ENCODE peak calls at places on chromosomes 11 and 22, in nine cellular contexts. F, S, N, A, L, E, B, D and V are unnamed samples.
A peak's percentile ranks its signal among the peaks of the same experiment; 100 is the strongest.

GRCh38 chr22:24325105-24325757 is 54.6 kb downstream of the SPECC1L start:
- DNase-seq in D (no peak), E (no peak), L (no peak), A (no peak), N (peak; percentile 84), F (no peak), S (no peak), B (peak; percentile 16), V (no peak)

GRCh38 chr22:41367039-41367679 is 14.6 kb upstream of the TEF start:
- DNase-seq in A (no peak), S (peak; percentile 32), F (no peak), L (no peak), E (peak; percentile 99), B (peak; percentile 38), N (peak; percentile 85), D (no peak), V (peak; percentile 98)

GRCh38 chr11:71988050-71988449 is 10.7 kb upstream of the IL18BP start:
- DNase-seq in N (peak; percentile 37), L (no peak), B (no peak), S (no peak), E (no peak), F (no peak), D (no peak), A (no peak), V (no peak)

GRCh38 chr22:50225200-50225969 is 19.4 kb downstream of the TUBGCP6 start:
- DNase-seq in F (no peak), N (no peak), L (no peak), S (no peak), E (no peak), B (no peak), A (no peak), D (no peak), V (no peak)

GRCh38 chr11:78259777-78260470 is 71.2 kb downstream of the USP35 start:
- DNase-seq in F (no peak), N (no peak), E (no peak), B (no peak), S (no peak), D (no peak), L (no peak), A (no peak), V (no peak)

GRCh38 chr22:39135092-39135896 is 17.2 kb downstream of the CBX7 start:
- DNase-seq in A (no peak), S (peak; percentile 54), B (peak; percentile 68), F (no peak), N (no peak), E (peak; percentile 69), L (no peak), D (no peak), V (peak; percentile 80)

GRCh38 chr11:44684886-44685285 is 41.9 kb upstream of the TSPAN18 start:
- DNase-seq in F (no peak), D (no peak), E (no peak), B (no peak), A (no peak), N (no peak), S (no peak), L (no peak), V (no peak)

GRCh38 chr11:5690736-5691135 is 1.1 kb downstream of the TRIM22 start:
- DNase-seq in F (no peak), S (no peak), N (no peak), E (no peak), D (no peak), L (no peak), B (no peak), A (no peak), V (no peak)

GRCh38 chr22:49663823-49664222 is 163.8 kb downstream of the BRD1 start:
- DNase-seq in L (no peak), D (no peak), B (no peak), F (no peak), S (no peak), N (no peak), A (no peak), E (peak; percentile 67), V (no peak)

GRCh38 chr11:16737860-16738197 is 618 bp upstream of the C11orf58 start:
- DNase-seq in S (no peak), F (no peak), L (no peak), B (peak; percentile 15), A (no peak), D (no peak), N (no peak), E (no peak), V (no peak)

GRCh38 chr11:113114452-113115027 is 153.3 kb downstream of the NCAM1 start:
- DNase-seq in A (no peak), D (no peak), E (peak; percentile 77), F (no peak), N (no peak), L (no peak), S (no peak), B (no peak), V (peak; percentile 80)

GRCh38 chr22:40176921-40177737 is 596 bp upstream of the TNRC6B start:
- DNase-seq in A (peak; percentile 70), E (peak; percentile 76), D (peak; percentile 30), S (peak; percentile 89), L (peak; percentile 12), F (peak; percentile 56), B (no peak), N (no peak), V (no peak)

GRCh38 chr22:44337658-44338004 is 24.9 kb upstream of the SHISAL1 start:
- DNase-seq in E (peak; percentile 84), S (peak; percentile 33), D (no peak), N (no peak), L (no peak), A (no peak), F (no peak), B (peak; percentile 38), V (no peak)

GRCh38 chr11:79121351-79121750 is 319.5 kb downstream of the TENM4 start:
- DNase-seq in D (no peak), A (no peak), N (no peak), L (no peak), F (no peak), B (no peak), S (no peak), E (no peak), V (no peak)

GRCh38 chr11:66727282-66727882 is 1.6 kb downstream of the SPTBN2 start:
- DNase-seq in S (peak; percentile 46), N (no peak), E (no peak), B (peak; percentile 51), L (no peak), A (peak; percentile 11), F (peak; percentile 18), D (no peak), V (no peak)

GRCh38 chr11:26522912-26523610 is 49.0 kb downstream of the MUC15 start:
- DNase-seq in L (no peak), S (no peak), F (no peak), A (no peak), D (no peak), B (no peak), E (no peak), N (peak; percentile 10), V (no peak)

GRCh38 chr11:95324826-95325225 is 93.8 kb upstream of the SESN3 start:
- DNase-seq in D (no peak), B (no peak), N (no peak), L (no peak), F (no peak), A (no peak), E (no peak), S (peak; percentile 12), V (no peak)

GRCh38 chr22:38009000-38009806 is 24.8 kb upstream of the SOX10 start:
- DNase-seq in D (no peak), B (no peak), F (no peak), N (no peak), A (no peak), S (no peak), L (no peak), E (peak; percentile 66), V (no peak)

GRCh38 chr11:117408356-117408755 is 80.7 kb downstream of the CEP164 start:
- DNase-seq in D (no peak), F (no peak), N (no peak), E (peak; percentile 52), L (no peak), B (no peak), A (no peak), S (no peak), V (peak; percentile 58)

GRCh38 chr11:94830722-94831121 is 62.6 kb downstream of the AMOTL1 start:
- DNase-seq in F (no peak), L (no peak), A (no peak), N (no peak), B (no peak), D (no peak), S (no peak), E (no peak), V (no peak)

GRCh38 chr11:35045219-35045819 is 93.7 kb upstream of the CD44 start:
- DNase-seq in E (no peak), S (peak; percentile 78), B (no peak), A (no peak), L (peak; percentile 17), N (no peak), F (peak; percentile 75), D (peak; percentile 40), V (no peak)

GRCh38 chr11:59053387-59053786 is 32.7 kb upstream of the GLYATL1B start:
- DNase-seq in E (peak; percentile 87), N (no peak), B (no peak), D (peak; percentile 46), F (peak; percentile 74), L (peak; percentile 64), S (peak; percentile 86), A (peak; percentile 75), V (peak; percentile 90)

GRCh38 chr11:70872950-70873735 is 379.2 kb downstream of the SHANK2 start:
- DNase-seq in S (no peak), A (no peak), D (no peak), B (no peak), L (no peak), F (no peak), N (no peak), E (peak; percentile 30), V (no peak)

GRCh38 chr22:37314315-37315046 is 32.2 kb downstream of the CYTH4 start:
- DNase-seq in D (no peak), A (no peak), B (no peak), E (no peak), N (no peak), S (peak; percentile 80), L (no peak), F (peak; percentile 38), V (no peak)

GRCh38 chr11:27234043-27234668 is 128.9 kb downstream of the CCDC34 start:
- DNase-seq in E (peak; percentile 76), F (no peak), N (peak; percentile 64), B (peak; percentile 52), S (no peak), A (no peak), L (no peak), D (no peak), V (peak; percentile 89)